ENCODE peak calls at places on chromosome 15, in seven cellular contexts. U is T follicular helper cell; O is stimulated activated CD8-positive, alpha-beta memory T cell treated with anti-CD3 and anti-CD28 coated beads, Interleukin-12 subunit alpha, Interleukin-12 subunit beta, amount 100 ng/mL, for 4 hours; M is NCI-H460; C is left cardiac atrium; N is activated CD8-positive, alpha-beta memory T cell treated with anti-CD3 and anti-CD28 coated beads for 48 hours; D is nephron progenitor cell. J is an unnamed sample.

GRCh38 chr15:66765478-66766281 is 63.6 kb downstream of the SMAD6 start:
- DNase-seq in U (no peak), O (no peak), M (no peak), C (peak; percentile 63), N (no peak), D (no peak), J (no peak)

GRCh38 chr15:23441204-23441603 is 5.8 kb downstream of the GOLGA6L2 start:
- DNase-seq in U (no peak), O (no peak), M (no peak), C (no peak), N (no peak), D (no peak), J (no peak)

GRCh38 chr15:30859091-30859874 is 44.4 kb upstream of the FAN1 start:
- DNase-seq in U (no peak), O (no peak), M (no peak), C (no peak), N (no peak), D (peak; percentile 10), J (no peak)

GRCh38 chr15:81274255-81274654 is 49.7 kb downstream of the STARD5 start:
- DNase-seq in U (no peak), O (no peak), M (no peak), C (no peak), N (no peak), D (no peak), J (no peak)

GRCh38 chr15:38129531-38130199 is 123.0 kb upstream of the SPRED1 start:
- DNase-seq in U (no peak), O (no peak), M (no peak), C (peak; percentile 79), N (no peak), D (no peak), J (peak; percentile 81)

GRCh38 chr15:67510597-67511225 is 10.2 kb upstream of the C15orf61 start:
- DNase-seq in U (no peak), O (no peak), M (no peak), C (no peak), N (no peak), D (no peak), J (no peak)

GRCh38 chr15:25839638-25840156 is 23.4 kb downstream of the ATP10A start:
- DNase-seq in U (no peak), O (no peak), M (no peak), C (no peak), N (no peak), D (no peak), J (no peak)

GRCh38 chr15:33866101-33866737 is 102.1 kb upstream of the CHRM5 start:
- DNase-seq in U (no peak), O (no peak), M (no peak), C (no peak), N (no peak), D (no peak), J (no peak)

GRCh38 chr15:60096157-60096556 is 92.0 kb downstream of the FOXB1 start:
- DNase-seq in U (no peak), O (no peak), M (no peak), C (no peak), N (no peak), D (no peak), J (no peak)

GRCh38 chr15:92653836-92654524 is 1.6 kb downstream of the FAM174B start:
- DNase-seq in U (no peak), O (no peak), M (no peak), C (no peak), N (no peak), D (peak; percentile 26), J (no peak)

GRCh38 chr15:51675234-51675633 is 6.1 kb upstream of the SCG3 start:
- DNase-seq in U (no peak), O (no peak), M (no peak), C (no peak), N (no peak), D (no peak), J (no peak)

GRCh38 chr15:29533667-29534066 is 264.0 kb upstream of the NSMCE3 start:
- DNase-seq in U (no peak), O (no peak), M (no peak), C (no peak), N (no peak), D (no peak), J (no peak)

GRCh38 chr15:57962887-57963286 is 102.6 kb downstream of the ALDH1A2 start:
- DNase-seq in U (no peak), O (no peak), M (no peak), C (no peak), N (no peak), D (no peak), J (no peak)

GRCh38 chr15:40278026-40278425 is 4.8 kb downstream of the ANKRD63 start:
- DNase-seq in U (no peak), O (no peak), M (no peak), C (no peak), N (no peak), D (no peak), J (no peak)

GRCh38 chr15:36614016-36614415 is 34.6 kb downstream of the CDIN1 start:
- DNase-seq in U (no peak), O (no peak), M (no peak), C (no peak), N (no peak), D (no peak), J (no peak)

GRCh38 chr15:57395292-57395691 is 19.0 kb downstream of the CGNL1 start:
- DNase-seq in U (no peak), O (no peak), M (no peak), C (no peak), N (no peak), D (no peak), J (no peak)

GRCh38 chr15:66503780-66504562 is 684 bp downstream of the RPL4 start:
- DNase-seq in U (no peak), O (no peak), M (no peak), C (no peak), N (no peak), D (no peak), J (no peak)

GRCh38 chr15:74212494-74212893 is 9.9 kb upstream of the STRA6 start:
- DNase-seq in U (no peak), O (no peak), M (no peak), C (no peak), N (no peak), D (no peak), J (no peak)

GRCh38 chr15:23983500-23984259 is 296.6 kb upstream of the NDN start:
- DNase-seq in U (no peak), O (no peak), M (no peak), C (no peak), N (no peak), D (no peak), J (no peak)

GRCh38 chr15:77414781-77415442 is 5.0 kb downstream of the PEAK1 start:
- DNase-seq in U (no peak), O (no peak), M (no peak), C (no peak), N (no peak), D (no peak), J (no peak)

GRCh38 chr15:58298883-58299282 is 132.9 kb upstream of the LIPC start:
- DNase-seq in U (no peak), O (no peak), M (no peak), C (no peak), N (no peak), D (no peak), J (no peak)

GRCh38 chr15:26590673-26591072 is 182.2 kb downstream of the GABRB3 start:
- DNase-seq in U (no peak), O (no peak), M (no peak), C (no peak), N (no peak), D (no peak), J (no peak)

GRCh38 chr15:40918146-40918798 is 10.9 kb upstream of the DLL4 start:
- DNase-seq in U (no peak), O (no peak), M (no peak), C (peak; percentile 26), N (no peak), D (no peak), J (peak; percentile 56)

GRCh38 chr15:70259030-70259424 is 161.3 kb upstream of the TLE3 start:
- DNase-seq in U (peak; percentile 56), O (peak; percentile 31), M (no peak), C (peak; percentile 76), N (no peak), D (peak; percentile 45), J (peak; percentile 88)

GRCh38 chr15:59410448-59410896 is 27.5 kb upstream of the FAM81A start:
- DNase-seq in U (no peak), O (no peak), M (no peak), C (no peak), N (no peak), D (no peak), J (no peak)

GRCh38 chr15:93239993-93240392 is 151.0 kb upstream of the RGMA start:
- DNase-seq in U (no peak), O (no peak), M (no peak), C (no peak), N (no peak), D (no peak), J (no peak)

GRCh38 chr15:73632670-73633058 is 525 bp downstream of the NPTN start:
- DNase-seq in U (no peak), O (no peak), M (no peak), C (peak; percentile 51), N (peak; percentile 3), D (no peak), J (no peak)

GRCh38 chr15:25060996-25061620 is 106.3 kb downstream of the SNRPN start:
- DNase-seq in U (no peak), O (no peak), M (no peak), C (no peak), N (no peak), D (no peak), J (no peak)

GRCh38 chr15:64894395-64895056 is 17.2 kb upstream of the ANKDD1A start:
- DNase-seq in U (peak; percentile 82), O (peak; percentile 51), M (no peak), C (peak; percentile 46), N (no peak), D (peak; percentile 47), J (peak; percentile 65)